ENCODE peak calls at places on chromosomes 1 and 21, in seven cellular contexts. F is activated T-cell treated with anti-CD3 and anti-CD28 coated beads, Interleukin-2, amount 50 U/mL, for 72 hours; D is mucosa of descending colon; E is Ammon's horn; S is germinal center; C is NCI-H1105; T is iPS-NIHi11. X is an unnamed sample.

GRCh38 chr1:66286307-66286706 is 247.6 kb upstream of the SGIP1 start:
- DNase-seq in F (no peak), D (no peak), E (no peak), S (no peak), C (no peak), T (no peak), X (no peak)

GRCh38 chr1:211135342-211135950 is 1.5 kb upstream of the KCNH1 start:
- DNase-seq in F (no peak), D (no peak), E (peak), S (no peak), C (no peak), T (peak), X (no peak)

GRCh38 chr1:209485759-209486158 is 97.8 kb upstream of the CAMK1G start:
- DNase-seq in F (no peak), D (no peak), E (no peak), S (no peak), C (no peak), T (no peak), X (no peak)

GRCh38 chr21:42080788-42081083 is 9.6 kb downstream of the UMODL1 start:
- DNase-seq in F (no peak), D (no peak), E (peak), S (no peak), C (no peak), T (no peak), X (no peak)

GRCh38 chr1:9573723-9574122 is 15.0 kb upstream of the TMEM201 start:
- DNase-seq in F (no peak), D (no peak), E (no peak), S (no peak), C (no peak), T (no peak), X (no peak)

GRCh38 chr21:25375675-25376074 is 231.6 kb downstream of the MRPL39 start:
- DNase-seq in F (no peak), D (no peak), E (no peak), S (no peak), C (no peak), T (no peak), X (no peak)

GRCh38 chr21:15749868-15750174 is 20.0 kb downstream of the USP25 start:
- DNase-seq in F (no peak), D (no peak), E (no peak), S (no peak), C (no peak), T (no peak), X (no peak)

GRCh38 chr1:226937940-226938725 is 2.0 kb upstream of the COQ8A start:
- DNase-seq in F (no peak), D (no peak), E (no peak), S (no peak), C (no peak), T (no peak), X (no peak)

GRCh38 chr1:68725353-68725752 is 228.5 kb upstream of the DEPDC1 start:
- DNase-seq in F (no peak), D (no peak), E (peak), S (no peak), C (peak), T (no peak), X (no peak)

GRCh38 chr1:38076038-38076437 is 29.4 kb upstream of the POU3F1 start:
- DNase-seq in F (no peak), D (no peak), E (no peak), S (no peak), C (no peak), T (peak), X (no peak)

GRCh38 chr1:55073187-55073916 is 34.0 kb downstream of the PCSK9 start:
- DNase-seq in F (peak), D (no peak), E (no peak), S (no peak), C (no peak), T (no peak), X (no peak)

GRCh38 chr1:174068000-174068399 is 45.8 kb upstream of the RC3H1 start:
- DNase-seq in F (no peak), D (no peak), E (no peak), S (no peak), C (peak), T (no peak), X (no peak)

GRCh38 chr21:46621457-46622182 is 13.9 kb upstream of the PRMT2 start:
- DNase-seq in F (peak), D (no peak), E (peak), S (no peak), C (no peak), T (no peak), X (peak)

GRCh38 chr1:179046808-179047636 is 21.3 kb downstream of the FAM20B start:
- DNase-seq in F (no peak), D (no peak), E (no peak), S (no peak), C (no peak), T (no peak), X (no peak)

GRCh38 chr1:207818971-207819451 is 67.2 kb downstream of the CD46 start:
- DNase-seq in F (no peak), D (no peak), E (no peak), S (no peak), C (no peak), T (no peak), X (no peak)

GRCh38 chr21:32337206-32337605 is 38.6 kb downstream of the MRAP start:
- DNase-seq in F (no peak), D (no peak), E (no peak), S (no peak), C (no peak), T (no peak), X (no peak)

GRCh38 chr21:45977396-45977795 is 4.2 kb upstream of the COL6A1 start:
- DNase-seq in F (no peak), D (peak), E (no peak), S (no peak), C (no peak), T (no peak), X (no peak)

GRCh38 chr1:154999651-155000474 is 2.7 kb upstream of the ZBTB7B start:
- DNase-seq in F (peak), D (peak), E (no peak), S (no peak), C (no peak), T (peak), X (no peak)

GRCh38 chr1:222923506-222923905 is 108.7 kb downstream of the DISP1 start:
- DNase-seq in F (no peak), D (no peak), E (no peak), S (no peak), C (no peak), T (no peak), X (no peak)

GRCh38 chr1:204045430-204045829 is 27.5 kb upstream of the SOX13 start:
- DNase-seq in F (no peak), D (no peak), E (no peak), S (no peak), C (no peak), T (no peak), X (no peak)

GRCh38 chr1:8165595-8166360 is 139.7 kb upstream of the ERRFI1 start:
- DNase-seq in F (no peak), D (no peak), E (no peak), S (no peak), C (no peak), T (no peak), X (no peak)

GRCh38 chr1:194045416-194045815 is 859.0 kb upstream of the B3GALT2 start:
- DNase-seq in F (no peak), D (no peak), E (no peak), S (no peak), C (no peak), T (no peak), X (no peak)

GRCh38 chr1:37947364-37947763 is 511 bp upstream of the INPP5B start:
- DNase-seq in F (peak), D (peak), E (no peak), S (no peak), C (no peak), T (no peak), X (no peak)

GRCh38 chr1:100866041-100866900 is 28.4 kb downstream of the EXTL2 start:
- DNase-seq in F (no peak), D (no peak), E (peak), S (peak), C (peak), T (peak), X (no peak)

GRCh38 chr1:181763736-181764135 is 280.4 kb downstream of the CACNA1E start:
- DNase-seq in F (no peak), D (no peak), E (no peak), S (no peak), C (no peak), T (no peak), X (no peak)

GRCh38 chr21:41823166-41823565 is 56.0 kb downstream of the PRDM15 start:
- DNase-seq in F (no peak), D (peak), E (no peak), S (no peak), C (no peak), T (no peak), X (no peak)

GRCh38 chr1:17696417-17697301 is 58.5 kb upstream of the ACTL8 start:
- DNase-seq in F (no peak), D (no peak), E (peak), S (no peak), C (no peak), T (peak), X (no peak)

GRCh38 chr1:82219841-82220240 is 419.1 kb downstream of the ADGRL2 start:
- DNase-seq in F (no peak), D (no peak), E (no peak), S (no peak), C (no peak), T (no peak), X (no peak)

GRCh38 chr1:27366411-27367159 is at the start of gene MAP3K6:
- DNase-seq in F (peak), D (peak), E (peak), S (peak), C (peak), T (peak), X (peak)

GRCh38 chr21:44012474-44013379 is 618 bp downstream of the TRAPPC10 start:
- DNase-seq in F (peak), D (peak), E (peak), S (peak), C (peak), T (peak), X (no peak)

GRCh38 chr21:41180752-41181151 is 12.8 kb downstream of the BACE2 start:
- DNase-seq in F (no peak), D (no peak), E (no peak), S (no peak), C (no peak), T (no peak), X (no peak)

GRCh38 chr1:165882168-165882837 is 54.9 kb downstream of the UCK2 start:
- DNase-seq in F (no peak), D (no peak), E (no peak), S (no peak), C (no peak), T (no peak), X (no peak)

GRCh38 chr1:79188371-79188770 is 181.8 kb upstream of the ADGRL4 start:
- DNase-seq in F (no peak), D (no peak), E (no peak), S (no peak), C (no peak), T (no peak), X (no peak)

GRCh38 chr1:23035823-23036452 is 16.7 kb downstream of the KDM1A start:
- DNase-seq in F (no peak), D (no peak), E (no peak), S (no peak), C (no peak), T (peak), X (no peak)

GRCh38 chr1:214901718-214902117 is 180.8 kb upstream of the KCNK2 start:
- DNase-seq in F (no peak), D (no peak), E (no peak), S (no peak), C (no peak), T (no peak), X (no peak)

GRCh38 chr21:45852886-45853400 is 128.6 kb upstream of the COL6A1 start:
- DNase-seq in F (no peak), D (no peak), E (no peak), S (no peak), C (no peak), T (no peak), X (no peak)

X was measured in substantia nigra.